ENCODE peak calls at places on chromosomes 1 and 21, in five cellular contexts. X is NT2/D1, B is HepG2, O is GM12878, C is H1. P is an unnamed sample.

GRCh38 chr1:203286161-203286984 is 18.9 kb upstream of the BTG2 start:
- DNase-seq in X (no peak), B (no peak), O (no peak), C (no peak), P (no peak)

GRCh38 chr1:96002969-96003964 is 718.3 kb upstream of the PTBP2 start:
- DNase-seq in X (peak), B (no peak), O (no peak), C (peak), P (no peak)

GRCh38 chr1:32925360-32926142 is 24.4 kb upstream of the TMEM54 start:
- DNase-seq in X (peak), B (peak), O (no peak), C (peak), P (no peak)

GRCh38 chr1:156154317-156154749 is 948 bp downstream of the SEMA4A start:
- DNase-seq in X (no peak), B (no peak), O (peak), C (no peak), P (no peak)

GRCh38 chr1:206721454-206721853 is 36.7 kb downstream of the MAPKAPK2 start:
- DNase-seq in X (no peak), B (no peak), O (no peak), C (no peak), P (no peak)

GRCh38 chr1:117821782-117822447 is 107.5 kb downstream of the GDAP2 start:
- DNase-seq in X (no peak), B (peak), O (no peak), C (no peak), P (no peak)

GRCh38 chr1:1889847-1890505 is 911 bp downstream of the GNB1 start:
- DNase-seq in X (no peak), B (no peak), O (no peak), C (no peak), P (no peak)

GRCh38 chr1:53057134-53057533 is 4.9 kb upstream of the PODN start:
- DNase-seq in X (no peak), B (no peak), O (no peak), C (no peak), P (no peak)

GRCh38 chr21:37149411-37149810 is 76.4 kb downstream of the TTC3 start:
- DNase-seq in X (no peak), B (peak), O (no peak), C (no peak), P (no peak)

GRCh38 chr1:227574926-227575325 is 11.6 kb downstream of the ZNF678 start:
- DNase-seq in X (no peak), B (no peak), O (no peak), C (no peak), P (no peak)
- TF ChIP-seq SUZ12 in X (no peak), B (no peak), O (no peak), C (no peak), P (no peak)

DNA sequence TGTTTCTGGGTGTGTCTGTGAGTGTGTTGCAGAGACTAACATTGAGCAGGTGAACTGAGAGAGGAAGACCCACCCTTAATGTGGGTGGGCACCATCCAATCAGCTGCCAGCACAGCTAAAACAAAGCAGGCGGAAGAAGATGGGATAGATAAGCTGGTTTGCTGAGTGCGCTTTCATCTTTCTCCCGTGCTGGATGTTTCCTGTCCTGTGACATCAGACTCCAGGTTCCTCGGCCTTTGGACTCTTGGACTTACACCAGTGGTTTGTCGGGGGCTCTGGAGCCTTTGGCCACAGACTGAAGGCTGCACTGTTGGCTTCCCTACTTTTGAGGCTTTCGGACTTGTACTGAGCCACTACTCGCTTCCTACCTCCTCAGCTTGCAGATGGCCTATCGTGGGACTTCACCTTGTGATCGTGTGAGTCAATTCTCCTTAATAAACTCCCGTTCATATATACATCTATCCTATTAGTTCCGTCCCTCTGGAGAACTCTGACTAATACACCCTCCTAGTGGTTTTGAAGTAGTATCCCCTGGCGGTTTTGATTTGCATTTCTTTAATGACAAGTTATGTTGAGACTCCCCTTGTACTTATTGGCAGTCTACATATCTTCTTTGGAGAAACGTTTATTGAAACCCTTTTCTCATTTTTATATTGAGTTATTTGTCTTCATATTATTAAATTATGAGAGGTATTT is 546.6 kb upstream of the TMPRSS15 start:
- DNase-seq in X (no peak), B (no peak), O (no peak), C (no peak), P (no peak)
- TF ChIP-seq SUZ12 in X (no peak), B (no peak), O (no peak), C (no peak), P (no peak)

DNA sequence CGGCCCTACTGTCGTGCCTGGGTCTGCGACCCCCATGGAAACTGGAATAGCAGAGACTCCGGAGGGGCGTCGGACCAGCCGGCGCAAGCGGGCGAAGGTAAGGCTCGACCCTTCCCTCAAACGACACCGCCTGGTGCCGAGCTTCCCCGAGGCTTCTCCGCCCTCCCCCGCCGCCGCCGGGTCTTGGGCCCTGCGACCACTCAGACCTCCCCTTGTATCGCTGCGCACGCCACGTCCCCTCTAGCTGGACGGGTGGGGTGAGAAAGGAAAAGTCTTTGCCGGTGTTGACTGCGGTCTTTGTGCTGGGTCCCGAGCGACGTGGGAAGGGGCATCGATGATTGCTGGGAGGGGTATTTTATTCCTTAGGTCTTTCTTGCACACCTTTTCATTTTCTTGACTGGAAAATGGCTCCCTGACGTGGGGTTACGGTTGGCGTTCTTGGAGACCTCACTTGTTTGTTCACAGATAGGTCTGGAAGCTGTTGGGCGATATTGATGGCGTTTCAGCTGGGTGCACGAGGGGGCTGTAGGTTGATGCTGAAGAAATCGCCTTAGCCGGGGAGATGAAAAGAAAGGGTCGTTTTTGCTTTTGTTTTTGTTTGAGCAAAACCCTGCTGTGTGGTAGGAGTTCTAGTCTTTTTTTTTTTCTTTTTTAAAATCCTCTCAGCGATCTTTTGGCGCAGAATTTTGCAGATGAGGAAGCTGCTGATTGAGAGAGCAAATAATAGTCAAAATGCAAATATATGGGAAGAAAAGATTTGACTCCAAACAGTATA is 770 bp downstream of the KDM1A start:
- DNase-seq in X (no peak), B (peak), O (no peak), C (no peak), P (peak)
- TF ChIP-seq SUZ12 in X (no peak), B (no peak), O (no peak), C (no peak), P (no peak)

DNA sequence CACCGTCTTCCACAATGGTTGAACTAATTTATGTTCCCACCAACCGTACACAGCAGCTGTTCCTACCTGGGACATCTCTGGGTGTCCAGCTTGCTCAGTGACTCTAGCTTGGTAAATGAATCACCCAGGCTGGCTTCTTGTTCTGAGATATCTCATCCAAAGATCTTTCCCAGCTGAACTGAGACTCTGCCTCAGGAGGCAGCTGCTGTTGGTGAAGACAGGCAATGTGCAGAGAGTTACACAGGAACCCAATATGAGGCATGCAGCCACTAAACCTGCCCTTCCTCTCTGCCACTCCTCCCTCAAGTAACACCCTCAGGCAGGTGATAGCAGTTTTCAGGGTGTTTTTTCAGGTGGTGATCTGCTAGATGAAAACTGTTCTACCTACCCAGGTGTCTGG is 14.0 kb upstream of the FOXO6 start:
- DNase-seq in X (no peak), B (no peak), O (no peak), C (no peak), P (no peak)
- TF ChIP-seq SUZ12 in X (no peak), B (no peak), O (no peak), C (no peak), P (no peak)

DNA sequence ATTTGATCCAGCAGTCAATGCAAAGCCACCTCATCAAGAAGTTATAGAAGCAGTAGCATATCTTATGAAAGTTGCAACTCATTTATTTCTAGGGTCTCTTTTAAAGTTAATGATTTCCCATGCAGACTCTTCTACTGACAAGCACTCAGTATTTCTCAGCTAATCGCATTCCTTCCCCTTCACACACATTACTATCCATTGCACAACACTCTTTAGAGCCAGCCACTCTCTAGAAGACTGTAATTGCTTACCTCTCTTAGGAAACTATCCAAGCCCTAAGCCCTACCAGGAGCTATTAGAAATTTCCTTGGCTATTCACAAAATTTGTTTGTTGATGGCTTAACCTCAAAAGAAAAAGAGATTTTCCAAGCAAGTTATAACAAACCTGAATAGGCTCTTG is 106.0 kb downstream of the ADAMTS1 start:
- DNase-seq in X (no peak), B (no peak), O (no peak), C (no peak), P (no peak)
- TF ChIP-seq SUZ12 in X (no peak), B (no peak), O (no peak), C (no peak), P (no peak)

DNA sequence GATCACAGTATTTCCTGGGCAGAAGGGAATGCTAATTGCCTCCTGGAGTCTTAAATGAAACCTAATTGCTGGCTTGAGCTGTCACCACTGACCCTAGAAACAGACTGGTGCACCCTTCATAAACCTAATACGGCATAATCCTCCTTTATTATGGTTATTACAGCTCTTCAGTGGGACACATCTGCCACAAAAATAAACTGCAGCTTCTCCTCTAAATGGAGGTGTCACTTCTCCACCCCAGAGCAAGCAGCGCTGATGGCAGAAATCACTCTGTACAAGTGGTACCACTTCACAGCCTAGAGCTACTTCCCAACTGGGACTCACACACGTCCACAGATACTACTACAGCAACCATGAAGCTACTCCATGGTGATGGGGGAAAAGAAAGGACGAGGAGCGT is 11.1 kb downstream of the PTPN14 start:
- DNase-seq in X (no peak), B (no peak), O (no peak), C (no peak), P (no peak)
- TF ChIP-seq SUZ12 in X (no peak), B (no peak), O (no peak), C (no peak), P (no peak)

DNA sequence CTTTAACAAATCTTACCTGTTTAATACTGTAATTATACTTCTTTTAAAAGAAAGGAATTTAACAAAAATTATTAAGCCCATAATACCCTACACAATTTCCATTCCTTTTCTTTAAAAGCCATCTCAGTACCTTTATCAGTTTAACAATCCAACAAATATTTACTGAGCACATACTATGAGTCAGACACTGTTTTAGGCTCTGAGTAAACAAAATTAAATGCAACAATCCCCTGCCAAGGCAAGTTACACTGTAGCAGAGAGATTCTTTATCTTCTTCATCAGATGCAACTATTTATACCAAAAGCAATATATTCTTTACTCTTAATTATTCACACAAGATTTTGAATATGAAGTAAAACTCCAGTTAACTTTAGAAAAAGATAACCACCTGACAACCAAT is 12.0 kb downstream of the DENND1B start:
- DNase-seq in X (no peak), B (peak), O (no peak), C (no peak), P (no peak)
- TF ChIP-seq SUZ12 in X (no peak), B (no peak), O (no peak), C (no peak), P (no peak)

GRCh38 chr1:50157306-50157705 is 48.6 kb downstream of the ELAVL4 start:
- DNase-seq in X (no peak), B (no peak), O (no peak), C (no peak), P (no peak)
- TF ChIP-seq SUZ12 in X (no peak), B (no peak), O (no peak), C (no peak), P (no peak)

DNA sequence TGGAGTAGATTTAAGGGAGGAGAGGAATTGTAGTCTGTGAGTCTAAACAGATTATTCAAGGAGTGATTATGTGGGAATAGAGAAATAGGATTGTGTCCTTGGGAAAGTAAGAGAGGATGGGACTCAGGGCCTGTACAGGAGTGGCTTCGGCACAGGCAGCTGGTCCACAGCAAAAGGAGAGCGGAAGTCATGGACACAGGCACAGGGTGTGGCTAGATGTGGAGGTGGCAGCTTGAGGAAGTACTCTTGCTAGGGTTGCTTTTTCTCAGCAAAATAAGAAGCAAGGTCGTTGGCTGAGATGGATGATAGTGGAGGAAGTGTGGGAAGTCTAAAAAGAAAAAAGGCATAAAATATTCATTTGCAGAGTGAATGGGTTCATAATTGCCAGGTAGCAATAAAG is 18.5 kb upstream of the ZNF648 start:
- DNase-seq in X (no peak), B (no peak), O (no peak), C (no peak), P (no peak)
- TF ChIP-seq SUZ12 in X (no peak), B (no peak), O (no peak), C (no peak), P (no peak)

DNA sequence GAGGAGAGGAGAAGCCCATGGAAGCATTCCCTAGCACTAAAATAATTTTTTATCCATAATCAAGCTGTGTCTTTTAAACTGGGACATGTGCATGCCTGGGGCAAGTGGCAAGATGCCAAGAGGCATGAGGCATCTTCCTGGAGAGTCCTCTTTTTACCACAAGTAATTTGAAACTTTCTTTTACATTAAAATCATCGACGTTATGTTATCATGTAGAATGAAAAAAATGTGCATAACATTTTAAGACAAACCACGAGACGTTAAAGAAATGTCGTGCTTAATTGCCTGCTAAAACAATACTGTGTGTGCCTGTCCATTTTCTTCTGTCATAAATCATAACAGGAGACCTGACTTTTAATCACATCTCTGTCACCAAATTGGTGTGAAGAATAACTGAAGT is 1.5 kb downstream of the STYXL2 start:
- DNase-seq in X (no peak), B (no peak), O (no peak), C (no peak), P (no peak)
- TF ChIP-seq SUZ12 in X (no peak), B (no peak), O (no peak), C (no peak), P (no peak)